ENCODE peak calls at places on chromosomes 2 and 18, in five cellular contexts. One of them, this sample, is unnamed.

GRCh38 chr18:6941988-6942387 is 175.6 kb downstream of the LAMA1 start:
- DNase-seq in fibroblast of pulmonary artery: no peak
- DNase-seq in caudate nucleus: no peak
- DNase-seq in retina: no peak
- DNase-seq in NCI-H2107: no peak
- DNase-seq in this sample: no peak

GRCh38 chr2:181895788-181896187 is 4.3 kb downstream of the ITPRID2 start:
- DNase-seq in fibroblast of pulmonary artery: no peak
- DNase-seq in caudate nucleus: no peak
- DNase-seq in NCI-H2107: no peak
- DNase-seq in retina: no peak
- DNase-seq in this sample: no peak

GRCh38 chr18:56245856-56246575 is 392.4 kb downstream of the TXNL1 start:
- DNase-seq in caudate nucleus: no peak
- DNase-seq in NCI-H2107: no peak
- DNase-seq in retina: no peak
- DNase-seq in fibroblast of pulmonary artery: peak
- DNase-seq in this sample: no peak

GRCh38 chr2:14536976-14537375 is 95.5 kb upstream of the LRATD1 start:
- DNase-seq in retina: no peak
- DNase-seq in fibroblast of pulmonary artery: no peak
- DNase-seq in caudate nucleus: no peak
- DNase-seq in NCI-H2107: no peak
- DNase-seq in this sample: no peak

GRCh38 chr2:71715241-71715750 is 261.9 kb downstream of the DYSF start:
- DNase-seq in fibroblast of pulmonary artery: no peak
- DNase-seq in caudate nucleus: no peak
- DNase-seq in NCI-H2107: no peak
- DNase-seq in retina: no peak
- DNase-seq in this sample: no peak

GRCh38 chr18:35695803-35696202 is 114.3 kb downstream of the GALNT1 start:
- DNase-seq in retina: no peak
- DNase-seq in caudate nucleus: peak
- DNase-seq in fibroblast of pulmonary artery: no peak
- DNase-seq in NCI-H2107: no peak
- DNase-seq in this sample: no peak

GRCh38 chr2:138652378-138652777 is 127.8 kb downstream of the NXPH2 start:
- DNase-seq in NCI-H2107: no peak
- DNase-seq in caudate nucleus: no peak
- DNase-seq in fibroblast of pulmonary artery: no peak
- DNase-seq in retina: no peak
- DNase-seq in this sample: peak

GRCh38 chr2:68812256-68812655 is 58.9 kb downstream of the BMP10 start:
- DNase-seq in fibroblast of pulmonary artery: no peak
- DNase-seq in NCI-H2107: no peak
- DNase-seq in caudate nucleus: no peak
- DNase-seq in retina: no peak
- DNase-seq in this sample: no peak

GRCh38 chr2:15673919-15674636 is 82.4 kb downstream of the DDX1 start:
- DNase-seq in fibroblast of pulmonary artery: peak
- DNase-seq in NCI-H2107: no peak
- DNase-seq in retina: peak
- DNase-seq in caudate nucleus: no peak
- DNase-seq in this sample: peak

GRCh38 chr18:48950536-48951447 is at the start of gene SMAD7:
- DNase-seq in NCI-H2107: no peak
- DNase-seq in retina: peak
- DNase-seq in fibroblast of pulmonary artery: peak
- DNase-seq in caudate nucleus: no peak
- DNase-seq in this sample: no peak

GRCh38 chr2:43100883-43101662 is 125.3 kb downstream of the ZFP36L2 start:
- DNase-seq in retina: peak
- DNase-seq in caudate nucleus: peak
- DNase-seq in NCI-H2107: no peak
- DNase-seq in fibroblast of pulmonary artery: no peak
- DNase-seq in this sample: no peak

GRCh38 chr18:74265546-74266098 is 26.1 kb downstream of the CYB5A start:
- DNase-seq in NCI-H2107: no peak
- DNase-seq in fibroblast of pulmonary artery: no peak
- DNase-seq in caudate nucleus: no peak
- DNase-seq in retina: no peak
- DNase-seq in this sample: no peak

GRCh38 chr2:241946306-241947003 is 76.9 kb downstream of the RTP5 start:
- DNase-seq in caudate nucleus: no peak
- DNase-seq in fibroblast of pulmonary artery: no peak
- DNase-seq in NCI-H2107: no peak
- DNase-seq in retina: no peak
- DNase-seq in this sample: no peak

GRCh38 chr18:76604642-76605240 is 109.7 kb upstream of the ZNF516 start:
- DNase-seq in retina: no peak
- DNase-seq in caudate nucleus: no peak
- DNase-seq in NCI-H2107: no peak
- DNase-seq in fibroblast of pulmonary artery: no peak
- DNase-seq in this sample: no peak

GRCh38 chr2:234425923-234426603 is 70.8 kb downstream of the ARL4C start:
- DNase-seq in caudate nucleus: no peak
- DNase-seq in retina: no peak
- DNase-seq in fibroblast of pulmonary artery: no peak
- DNase-seq in NCI-H2107: no peak
- DNase-seq in this sample: no peak

This sample was measured in NCI-H226.